ENCODE peak calls at places on chromosomes 2 and 18, in six cellular contexts. I, P, E, B, C and U are unnamed samples.

GRCh38 chr18:12278765-12279682 is 24.9 kb downstream of the CIDEA start:
- DNase-seq in C (peak; percentile 99), I (peak; percentile 82), E (no peak), P (peak; percentile 88), B (peak; percentile 82), U (peak; percentile 97)

GRCh38 chr2:196750977-196751631 is 48.4 kb downstream of the GTF3C3 start:
- DNase-seq in E (peak; percentile 92), B (peak; percentile 39), C (peak; percentile 81), I (peak; percentile 72), P (no peak), U (peak; percentile 81)

GRCh38 chr18:1846640-1847039 is 724.7 kb downstream of the METTL4 start:
- DNase-seq in E (no peak), C (peak; percentile 40), I (no peak), B (no peak), P (no peak), U (no peak)

GRCh38 chr2:168916329-168916672 is 15.2 kb downstream of the G6PC2 start:
- DNase-seq in B (no peak), P (no peak), C (no peak), I (no peak), E (no peak), U (no peak)

GRCh38 chr2:180655393-180655792 is 325.0 kb upstream of the UBE2E3 start:
- DNase-seq in P (no peak), C (no peak), I (no peak), B (no peak), E (no peak), U (no peak)

GRCh38 chr18:61398961-61399632 is 65.9 kb downstream of the CDH20 start:
- DNase-seq in I (peak; percentile 19), C (peak; percentile 51), P (no peak), B (no peak), E (no peak), U (no peak)

GRCh38 chr2:62604336-62604735 is 98.3 kb upstream of the TMEM17 start:
- DNase-seq in I (no peak), B (no peak), C (no peak), E (no peak), P (no peak), U (no peak)

GRCh38 chr2:139177041-139177440 is 396.9 kb upstream of the NXPH2 start:
- DNase-seq in I (no peak), E (no peak), C (no peak), B (no peak), P (no peak), U (peak; percentile 43)

GRCh38 chr2:134306521-134306920 is 52.6 kb downstream of the MGAT5 start:
- DNase-seq in E (peak; percentile 76), B (no peak), P (no peak), C (no peak), I (no peak), U (no peak)